ENCODE peak calls at places on chromosome 2, in five cellular contexts. G, R, V, X and U are unnamed samples.

GRCh38 chr2:72165792-72166191 is 18.1 kb upstream of the CYP26B1 start:
- DNase-seq in R (no peak), V (no peak), G (no peak), X (no peak), U (no peak)

GRCh38 chr2:118059919-118060478 is 28.3 kb upstream of the INSIG2 start:
- DNase-seq in V (no peak), G (no peak), X (peak; percentile 76), R (no peak), U (no peak)

GRCh38 chr2:142290931-142291330 is 160.1 kb upstream of the LRP1B start:
- DNase-seq in G (no peak), V (peak; percentile 10), X (no peak), R (no peak), U (no peak)

GRCh38 chr2:38572167-38572566 is 30.6 kb downstream of the HNRNPLL start:
- DNase-seq in R (no peak), V (peak; percentile 66), G (no peak), X (no peak), U (no peak)

GRCh38 chr2:156999657-157000056 is 257.8 kb upstream of the GALNT5 start:
- DNase-seq in X (no peak), R (no peak), G (no peak), V (no peak), U (no peak)

GRCh38 chr2:7133521-7133920 is 216.3 kb downstream of the RNF144A start:
- DNase-seq in V (no peak), X (no peak), R (no peak), G (no peak), U (no peak)

GRCh38 chr2:207836526-207837133 is 66.9 kb upstream of the FZD5 start:
- DNase-seq in R (no peak), X (no peak), V (no peak), G (peak; percentile 15), U (peak; percentile 43)

GRCh38 chr2:79770926-79771325 is 258.1 kb downstream of the CTNNA2 start:
- DNase-seq in G (no peak), V (no peak), R (no peak), X (no peak), U (no peak)

GRCh38 chr2:108184421-108184820 is 55.3 kb upstream of the SULT1C3 start:
- DNase-seq in R (no peak), G (no peak), X (no peak), V (no peak), U (no peak)

GRCh38 chr2:159608108-159608507 is 8.2 kb downstream of the BAZ2B start:
- DNase-seq in R (no peak), X (no peak), G (no peak), V (no peak), U (no peak)

GRCh38 chr2:118974103-118974911 is 32.3 kb downstream of the MARCO start:
- DNase-seq in X (no peak), V (peak; percentile 67), G (peak; percentile 25), R (peak; percentile 78), U (no peak)

GRCh38 chr2:53448591-53448990 is 319.0 kb upstream of the CHAC2 start:
- DNase-seq in G (no peak), X (no peak), R (no peak), V (no peak), U (no peak)

GRCh38 chr2:38581193-38582147 is 21.3 kb downstream of the HNRNPLL start:
- DNase-seq in V (peak; percentile 46), X (peak; percentile 23), G (no peak), R (no peak), U (no peak)

DNA sequence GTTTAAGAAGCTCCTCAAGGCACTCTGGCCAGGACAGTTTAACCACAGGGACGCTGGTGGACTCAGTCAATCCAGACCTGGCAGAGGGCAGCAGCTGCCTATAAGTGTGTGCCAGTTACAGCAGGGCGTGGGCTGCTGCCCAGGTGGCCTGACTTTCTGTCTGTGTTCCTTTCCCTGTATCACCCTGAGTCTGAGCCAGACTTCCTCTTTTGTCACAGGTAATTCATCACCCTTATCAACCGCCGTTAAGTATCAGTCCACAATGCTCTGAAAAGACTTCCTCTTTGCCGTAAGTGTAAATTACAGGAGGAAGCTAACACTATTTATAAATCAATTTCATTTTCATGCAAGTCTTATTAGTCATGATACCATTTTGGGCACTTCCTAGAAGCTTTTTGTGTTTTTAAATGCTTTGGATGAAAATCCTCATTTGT is 7.0 kb downstream of the LPIN1 start:
- DNase-seq in R (no peak), G (no peak), V (peak; percentile 86), X (peak; percentile 93), U (no peak)
- H3K4me3 ChIP-seq in R (peak overlapping the region; percentile 22), G (no peak overlapping the region), V (no peak overlapping the region), X (peak overlapping the region; percentile 66), U (no peak overlapping the region)

GRCh38 chr2:127511917-127512316 is 14.4 kb downstream of the IWS1 start:
- DNase-seq in V (no peak), R (no peak), X (no peak), G (no peak), U (no peak)

GRCh38 chr2:127511090-127511489 is 15.2 kb downstream of the IWS1 start:
- DNase-seq in V (no peak), R (no peak), X (no peak), G (no peak), U (no peak)

GRCh38 chr2:127508621-127509034 is 17.7 kb downstream of the IWS1 start:
- DNase-seq in V (peak; percentile 66), X (no peak), G (peak; percentile 97), R (peak; percentile 81), U (peak; percentile 85)

GRCh38 chr2:127508025-127508620 is 18.2 kb downstream of the IWS1 start:
- DNase-seq in V (no peak), G (no peak), R (no peak), X (no peak), U (no peak)

DNA sequence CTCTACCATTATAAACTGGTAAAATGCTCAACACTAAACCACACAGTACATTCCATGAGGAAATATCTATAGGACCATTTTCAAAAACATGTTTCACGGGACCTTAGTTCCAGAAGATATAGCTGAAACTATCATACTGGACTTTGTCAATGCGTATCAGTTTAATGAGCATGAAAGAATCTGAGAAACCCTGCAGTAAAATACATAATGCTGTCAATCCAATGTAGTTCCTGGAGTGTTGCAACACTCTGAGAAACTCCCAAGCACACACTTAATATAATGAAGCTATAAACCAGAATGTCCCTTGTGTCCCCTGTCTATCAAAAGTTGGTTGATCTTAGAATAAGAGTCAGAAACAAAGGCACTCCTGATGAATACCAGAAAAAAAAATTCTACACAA is 16.2 kb downstream of the IWS1 start:
- DNase-seq in G (no peak), X (no peak), R (no peak), V (no peak), U (no peak)
- H3K27ac ChIP-seq in G (no peak overlapping the region), X (no peak overlapping the region), R (no peak overlapping the region), V (no peak overlapping the region), U (no peak overlapping the region)

GRCh38 chr2:89819809-89820208 is 1128.3 kb downstream of the RPIA start:
- DNase-seq in R (no peak), G (no peak), V (no peak), X (no peak), U (no peak)
- H3K9me3 ChIP-seq in R (peaks cover 48% of the 10 kb centered on the region), G (peaks cover 9% of the 10 kb centered on the region), V (no peaks in the 10 kb centered on the region), X (peaks cover 8% of the 10 kb centered on the region), U (no peaks in the 10 kb centered on the region)

GRCh38 chr2:62042400-62042799 is 136.9 kb downstream of the COMMD1 start:
- DNase-seq in G (no peak), R (no peak), V (no peak), X (no peak), U (peak; percentile 27)

GRCh38 chr2:62036229-62036628 is 130.8 kb downstream of the COMMD1 start:
- DNase-seq in R (no peak), X (no peak), V (no peak), G (no peak), U (no peak)

GRCh38 chr2:62042944-62043343 is 137.5 kb downstream of the COMMD1 start:
- DNase-seq in G (no peak), X (no peak), V (peak; percentile 6), R (no peak), U (no peak)

GRCh38 chr2:62036761-62037250 is 131.3 kb downstream of the COMMD1 start:
- DNase-seq in R (no peak), V (no peak), G (no peak), X (no peak), U (no peak)

DNA sequence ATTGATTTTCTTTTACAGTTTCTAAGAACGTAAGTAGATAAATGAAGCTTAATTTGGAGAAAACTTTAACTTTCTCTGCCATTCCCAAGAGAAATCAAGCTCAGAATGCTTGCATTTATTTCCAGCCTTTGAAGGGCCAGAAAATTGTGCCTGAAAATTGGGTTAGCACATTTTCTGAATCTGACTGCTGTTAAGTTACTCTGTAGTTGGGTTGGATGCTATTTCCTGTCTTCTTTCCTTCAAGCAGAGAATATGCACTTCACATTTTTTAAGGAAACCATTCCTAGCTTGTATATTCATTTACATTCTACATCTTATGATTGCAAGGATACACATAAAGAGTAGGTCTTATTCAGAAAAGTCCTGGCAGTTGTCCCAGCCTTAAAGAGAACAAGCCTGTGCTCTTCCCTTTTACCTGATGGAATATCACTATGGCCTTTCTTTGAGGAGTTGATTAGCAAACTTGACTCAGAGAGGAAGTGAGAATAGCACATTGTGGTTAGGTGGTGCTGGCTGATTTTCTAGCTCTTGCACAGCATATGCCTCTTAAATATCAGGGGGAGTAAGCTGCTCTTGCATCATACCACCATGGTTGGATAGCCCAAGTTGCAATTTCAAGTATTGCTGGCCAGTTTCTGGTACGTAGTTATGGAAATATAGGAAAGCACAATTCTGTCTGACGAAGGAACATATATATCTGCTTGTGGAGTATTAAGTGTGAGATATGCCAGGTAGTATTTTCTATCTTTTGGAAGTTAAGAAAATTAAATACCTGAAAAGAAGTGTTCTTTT is 133.7 kb downstream of the COMMD1 start:
- DNase-seq in R (no peak), G (no peak), X (peak; percentile 98), V (peak; percentile 43), U (no peak)
- H3K4me3 ChIP-seq in R (no peak overlapping the region), G (no peak overlapping the region), X (peak overlapping the region; percentile 16), V (no peak overlapping the region), U (no peak overlapping the region)

DNA sequence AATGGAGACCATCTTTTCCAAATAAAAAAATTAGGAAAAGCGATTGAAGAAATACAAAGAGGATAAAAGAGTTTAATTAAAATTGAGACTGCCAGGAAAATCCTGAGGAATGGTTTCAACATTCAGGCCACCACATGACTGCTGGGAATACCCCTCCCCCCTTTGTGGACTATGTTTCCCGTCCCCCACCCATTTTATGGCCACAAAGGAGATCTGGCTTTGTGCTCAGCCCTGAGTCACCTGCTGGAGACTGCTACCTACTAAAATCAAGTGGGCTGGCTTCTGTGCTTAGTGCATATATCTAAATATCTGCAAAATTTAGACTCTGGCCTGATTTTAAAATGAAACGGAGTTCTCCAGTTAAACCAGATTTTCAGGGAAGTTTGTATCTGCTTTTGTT is 10.1 kb downstream of the RND3 start:
- DNase-seq in V (peak; percentile 22), R (no peak), X (no peak), G (no peak), U (no peak)
- H3K27ac ChIP-seq in V (peak overlapping the region; percentile 15), R (peak overlapping the region; percentile 63), X (no peak overlapping the region), G (peak overlapping the region; percentile 11), U (peak overlapping the region; percentile 44)

DNA sequence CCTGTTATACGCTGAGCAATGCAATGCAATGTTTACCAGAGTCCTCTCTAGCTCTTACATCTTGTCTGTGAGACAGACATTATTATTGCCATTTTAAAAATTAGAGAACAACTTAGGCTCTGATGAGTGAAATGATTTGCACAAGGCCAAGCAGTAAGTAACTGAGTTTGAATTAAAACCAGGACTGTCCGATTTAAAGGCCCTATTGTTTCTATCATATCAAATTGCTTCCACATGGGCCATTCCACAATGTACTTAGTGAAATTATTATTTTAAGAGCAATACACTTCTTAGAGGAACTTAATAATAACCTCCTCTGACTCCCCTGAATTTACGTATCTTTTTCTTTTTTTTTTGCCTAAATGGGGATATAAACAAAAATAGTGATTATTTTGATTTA is 64.6 kb downstream of the PLCL1 start:
- DNase-seq in X (no peak), G (no peak), V (no peak), R (no peak), U (no peak)
- H3K9me3 ChIP-seq in X (no peaks in the 10 kb centered on the region), G (no peaks in the 10 kb centered on the region), V (no peaks in the 10 kb centered on the region), R (no peaks in the 10 kb centered on the region), U (no peaks in the 10 kb centered on the region)